ENCODE peak calls at places on chromosomes 3 and 15, in six cellular contexts. One of them, this sample, is unnamed.

GRCh38 chr3:175075269-175075668 is 216.1 kb downstream of the NAALADL2 start:
- DNase-seq in IMR-90: peak; percentile 68
- DNase-seq in H9: no peak
- DNase-seq in neuronal stem cell: no peak
- DNase-seq in trophoblast cell: no peak
- DNase-seq in H1: no peak
- DNase-seq in this sample: peak; percentile 23

GRCh38 chr15:79897380-79897678 is 515 bp upstream of the MTHFS start:
- DNase-seq in IMR-90: no peak
- DNase-seq in H9: no peak
- DNase-seq in neuronal stem cell: no peak
- DNase-seq in trophoblast cell: no peak
- DNase-seq in H1: no peak
- DNase-seq in this sample: no peak

GRCh38 chr3:146326875-146327543 is 76.1 kb upstream of the PLSCR4 start:
- DNase-seq in IMR-90: peak; percentile 82
- DNase-seq in H9: no peak
- DNase-seq in neuronal stem cell: peak; percentile 29
- DNase-seq in trophoblast cell: peak; percentile 18
- DNase-seq in H1: no peak
- DNase-seq in this sample: peak; percentile 70

GRCh38 chr15:63381301-63382192 is at the start of gene CA12:
- DNase-seq in IMR-90: peak; percentile 55
- DNase-seq in H9: peak; percentile 63
- DNase-seq in neuronal stem cell: peak; percentile 38
- DNase-seq in trophoblast cell: peak; percentile 24
- DNase-seq in H1: peak; percentile 74
- DNase-seq in this sample: peak; percentile 47

GRCh38 chr15:51765751-51766150 is 14.4 kb downstream of the TMOD2 start:
- DNase-seq in IMR-90: no peak
- DNase-seq in H9: no peak
- DNase-seq in neuronal stem cell: no peak
- DNase-seq in trophoblast cell: no peak
- DNase-seq in H1: no peak
- DNase-seq in this sample: no peak

GRCh38 chr3:175356899-175357324 is 497.8 kb downstream of the NAALADL2 start:
- DNase-seq in IMR-90: peak; percentile 68
- DNase-seq in H9: no peak
- DNase-seq in neuronal stem cell: no peak
- DNase-seq in trophoblast cell: no peak
- DNase-seq in H1: no peak
- DNase-seq in this sample: peak; percentile 65

GRCh38 chr3:128794067-128794768 is 68.2 kb downstream of the RAB7A start:
- DNase-seq in IMR-90: peak; percentile 86
- DNase-seq in H9: no peak
- DNase-seq in neuronal stem cell: no peak
- DNase-seq in trophoblast cell: peak; percentile 70
- DNase-seq in H1: no peak
- DNase-seq in this sample: peak; percentile 88

GRCh38 chr3:193971268-193971751 is 164.6 kb upstream of the HES1 start:
- DNase-seq in IMR-90: no peak
- DNase-seq in H9: no peak
- DNase-seq in neuronal stem cell: no peak
- DNase-seq in trophoblast cell: no peak
- DNase-seq in H1: no peak
- DNase-seq in this sample: peak; percentile 59

GRCh38 chr3:114454592-114455251 is 160.9 kb downstream of the TIGIT start:
- DNase-seq in IMR-90: no peak
- DNase-seq in H9: no peak
- DNase-seq in neuronal stem cell: peak; percentile 26
- DNase-seq in trophoblast cell: no peak
- DNase-seq in H1: no peak
- DNase-seq in this sample: peak; percentile 43

GRCh38 chr15:77251662-77252061 is 168.2 kb downstream of the PEAK1 start:
- DNase-seq in IMR-90: peak; percentile 49
- DNase-seq in H9: peak; percentile 47
- DNase-seq in neuronal stem cell: peak; percentile 20
- DNase-seq in trophoblast cell: no peak
- DNase-seq in H1: peak; percentile 49
- DNase-seq in this sample: peak; percentile 23

GRCh38 chr15:55897560-55898336 is 95.7 kb downstream of the NEDD4 start:
- DNase-seq in IMR-90: peak; percentile 61
- DNase-seq in H9: peak; percentile 55
- DNase-seq in neuronal stem cell: peak; percentile 54
- DNase-seq in trophoblast cell: peak; percentile 29
- DNase-seq in H1: peak; percentile 62
- DNase-seq in this sample: peak; percentile 83

GRCh38 chr15:85825118-85825517 is 30.4 kb upstream of the KLHL25 start:
- DNase-seq in IMR-90: no peak
- DNase-seq in H9: no peak
- DNase-seq in neuronal stem cell: no peak
- DNase-seq in trophoblast cell: no peak
- DNase-seq in H1: no peak
- DNase-seq in this sample: no peak
- H4K91ac ChIP-seq in IMR-90: no peak overlapping the region
- H4K91ac ChIP-seq in H9: no peak overlapping the region
- H4K91ac ChIP-seq in neuronal stem cell: no peak overlapping the region
- H4K91ac ChIP-seq in trophoblast cell: no peak overlapping the region
- H4K91ac ChIP-seq in H1: no peak overlapping the region
- H4K91ac ChIP-seq in this sample: no peak overlapping the region

GRCh38 chr3:150544040-150544439 is 2.3 kb downstream of the SERP1 start:
- DNase-seq in IMR-90: peak; percentile 80
- DNase-seq in H9: no peak
- DNase-seq in neuronal stem cell: no peak
- DNase-seq in trophoblast cell: no peak
- DNase-seq in H1: no peak
- DNase-seq in this sample: peak; percentile 67

GRCh38 chr3:150544726-150545125 is 1.6 kb downstream of the SERP1 start:
- DNase-seq in IMR-90: peak; percentile 47
- DNase-seq in H9: no peak
- DNase-seq in neuronal stem cell: no peak
- DNase-seq in trophoblast cell: no peak
- DNase-seq in H1: no peak
- DNase-seq in this sample: peak; percentile 20

GRCh38 chr3:150547045-150547753 is 612 bp downstream of the EIF2A start:
- DNase-seq in IMR-90: peak; percentile 76
- DNase-seq in H9: no peak
- DNase-seq in neuronal stem cell: no peak
- DNase-seq in trophoblast cell: peak; percentile 62
- DNase-seq in H1: no peak
- DNase-seq in this sample: peak; percentile 32

GRCh38 chr3:150546226-150547044 is at the start of the genes EIF2A and SERP1:
- DNase-seq in IMR-90: peak; percentile 99
- DNase-seq in H9: peak; percentile 98
- DNase-seq in neuronal stem cell: peak; percentile 98
- DNase-seq in trophoblast cell: peak; percentile 100
- DNase-seq in H1: peak; percentile 99
- DNase-seq in this sample: peak; percentile 99

DNA sequence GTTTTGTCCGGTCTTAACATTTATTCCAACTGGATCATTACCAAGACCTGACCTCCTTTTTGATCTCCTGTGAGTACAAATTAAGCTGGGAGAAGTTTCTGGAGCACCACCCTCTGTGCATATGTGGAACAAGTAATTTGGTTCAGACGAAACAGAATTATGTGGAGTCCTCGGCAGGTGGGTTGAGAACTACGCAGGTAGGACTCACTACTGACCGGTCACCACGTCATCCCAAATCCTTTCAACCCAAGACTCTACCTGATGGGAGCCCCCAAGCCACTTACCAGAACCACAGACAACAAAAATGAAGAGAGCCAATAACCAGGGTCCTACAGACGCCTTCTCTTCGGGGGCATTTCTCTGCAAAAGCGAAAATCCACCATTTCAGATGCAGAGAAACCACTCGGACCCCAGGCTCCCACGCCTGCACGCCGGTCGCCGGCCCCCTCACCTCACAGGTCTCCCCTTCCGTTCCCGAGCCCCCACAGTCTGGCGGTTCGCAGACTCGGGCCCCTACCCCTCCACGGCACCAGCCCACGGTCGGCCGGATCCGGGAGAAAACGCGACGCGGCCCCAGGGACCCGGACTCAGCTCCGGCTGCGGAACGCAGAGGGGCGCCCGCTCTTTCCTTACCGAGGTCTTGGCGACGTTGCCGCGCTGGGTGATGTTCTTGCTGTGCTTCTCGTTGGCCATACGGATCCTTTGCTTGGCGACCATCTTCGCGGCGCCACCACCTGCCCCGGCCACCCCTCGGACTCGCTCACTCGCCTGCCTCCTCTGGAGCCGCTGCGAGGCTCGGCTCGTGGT is 674 bp downstream of the SERP1 start:
- DNase-seq in IMR-90: no peak
- DNase-seq in H9: no peak
- DNase-seq in neuronal stem cell: peak; percentile 3
- DNase-seq in trophoblast cell: no peak
- DNase-seq in H1: no peak
- DNase-seq in this sample: peak; percentile 16
- H3K4ac ChIP-seq in IMR-90: peak overlapping the region; percentile 74
- H3K4ac ChIP-seq in H9: peak overlapping the region; percentile 0
- H3K4ac ChIP-seq in neuronal stem cell: no peak overlapping the region
- H3K4ac ChIP-seq in trophoblast cell: peak overlapping the region; percentile 99
- H3K4ac ChIP-seq in H1: no peak overlapping the region
- H3K4ac ChIP-seq in this sample: peak overlapping the region; percentile 95

DNA sequence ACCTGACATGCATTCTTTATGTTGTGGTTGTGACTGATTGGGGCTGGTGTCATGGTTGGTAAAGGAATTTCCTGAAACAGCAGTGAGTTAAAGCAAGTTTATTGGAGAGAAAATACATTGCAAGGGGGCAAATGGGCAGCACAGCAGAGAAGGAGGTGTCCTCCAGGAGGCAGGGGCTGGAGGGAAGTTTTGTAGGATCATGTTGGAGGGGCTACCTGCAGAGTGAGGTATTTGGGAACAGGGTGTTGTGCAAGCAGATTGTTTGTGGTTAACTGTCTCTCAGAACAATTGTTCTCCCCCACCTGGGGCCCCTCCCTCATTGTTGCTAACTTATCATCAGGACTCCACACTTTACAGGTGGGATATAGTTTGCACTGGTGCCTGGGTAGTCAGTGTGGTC is 196.0 kb downstream of the NSUN3 start:
- DNase-seq in IMR-90: no peak
- DNase-seq in H9: no peak
- DNase-seq in neuronal stem cell: no peak
- DNase-seq in trophoblast cell: no peak
- DNase-seq in H1: no peak
- DNase-seq in this sample: no peak
- H2BK120ac ChIP-seq in IMR-90: no peak overlapping the region
- H2BK120ac ChIP-seq in H9: no peak overlapping the region
- H2BK120ac ChIP-seq in neuronal stem cell: no peak overlapping the region
- H2BK120ac ChIP-seq in trophoblast cell: no peak overlapping the region
- H2BK120ac ChIP-seq in H1: no peak overlapping the region
- H2BK120ac ChIP-seq in this sample: no peak overlapping the region

DNA sequence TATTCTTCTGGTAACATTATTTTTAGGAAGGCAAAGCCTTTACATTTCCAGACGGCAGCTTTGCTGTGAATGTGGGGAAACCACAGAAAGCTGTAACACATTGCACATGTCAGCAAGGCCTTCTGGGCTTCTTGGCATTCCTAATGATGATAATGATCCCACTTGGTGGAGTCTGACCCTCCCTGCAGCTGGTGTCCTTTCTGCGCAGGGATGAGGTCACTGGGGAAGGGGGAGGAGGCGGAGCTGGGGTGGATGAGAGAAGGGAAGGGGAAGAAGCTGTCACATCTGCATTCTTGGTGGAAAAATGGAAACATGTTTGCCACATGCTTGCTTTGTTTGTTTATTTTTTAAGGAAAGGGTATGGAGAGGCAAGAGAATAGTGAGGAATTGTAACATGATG is 68.6 kb downstream of the FILIP1L start:
- DNase-seq in IMR-90: peak; percentile 99
- DNase-seq in H9: no peak
- DNase-seq in neuronal stem cell: no peak
- DNase-seq in trophoblast cell: peak; percentile 92
- DNase-seq in H1: no peak
- DNase-seq in this sample: peak; percentile 100
- H4K91ac ChIP-seq in IMR-90: no peak overlapping the region
- H4K91ac ChIP-seq in H9: no peak overlapping the region
- H4K91ac ChIP-seq in neuronal stem cell: no peak overlapping the region
- H4K91ac ChIP-seq in trophoblast cell: no peak overlapping the region
- H4K91ac ChIP-seq in H1: no peak overlapping the region
- H4K91ac ChIP-seq in this sample: no peak overlapping the region

GRCh38 chr3:196287405-196288140 is at the start of gene PCYT1A:
- DNase-seq in IMR-90: peak; percentile 95
- DNase-seq in H9: peak; percentile 96
- DNase-seq in neuronal stem cell: peak; percentile 90
- DNase-seq in trophoblast cell: peak; percentile 93
- DNase-seq in H1: peak; percentile 87
- DNase-seq in this sample: peak; percentile 98
- H3K4ac ChIP-seq in IMR-90: peak within 1 kb of the TSS; percentile 94
- H3K4ac ChIP-seq in H9: no peak within 1 kb of the TSS
- H3K4ac ChIP-seq in neuronal stem cell: no peak within 1 kb of the TSS
- H3K4ac ChIP-seq in trophoblast cell: peak within 1 kb of the TSS; percentile 97
- H3K4ac ChIP-seq in H1: peak within 1 kb of the TSS; percentile 44
- H3K4ac ChIP-seq in this sample: peak within 1 kb of the TSS; percentile 96

GRCh38 chr3:90011596-90011995 is 904.2 kb downstream of the EPHA3 start:
- DNase-seq in IMR-90: no peak
- DNase-seq in H9: no peak
- DNase-seq in neuronal stem cell: no peak
- DNase-seq in trophoblast cell: no peak
- DNase-seq in H1: no peak
- DNase-seq in this sample: no peak

GRCh38 chr3:90015688-90016356 is 908.4 kb downstream of the EPHA3 start:
- DNase-seq in IMR-90: peak; percentile 36
- DNase-seq in H9: no peak
- DNase-seq in neuronal stem cell: no peak
- DNase-seq in trophoblast cell: no peak
- DNase-seq in H1: no peak
- DNase-seq in this sample: peak; percentile 82

GRCh38 chr3:90011136-90011535 is 903.7 kb downstream of the EPHA3 start:
- DNase-seq in IMR-90: no peak
- DNase-seq in H9: no peak
- DNase-seq in neuronal stem cell: no peak
- DNase-seq in trophoblast cell: no peak
- DNase-seq in H1: no peak
- DNase-seq in this sample: peak; percentile 28

GRCh38 chr3:90011996-90012395 is 904.6 kb downstream of the EPHA3 start:
- DNase-seq in IMR-90: no peak
- DNase-seq in H9: no peak
- DNase-seq in neuronal stem cell: no peak
- DNase-seq in trophoblast cell: no peak
- DNase-seq in H1: no peak
- DNase-seq in this sample: no peak

GRCh38 chr3:90016492-90017065 is 909.2 kb downstream of the EPHA3 start:
- DNase-seq in IMR-90: no peak
- DNase-seq in H9: no peak
- DNase-seq in neuronal stem cell: no peak
- DNase-seq in trophoblast cell: no peak
- DNase-seq in H1: no peak
- DNase-seq in this sample: no peak
- H2BK120ac ChIP-seq in IMR-90: no peak overlapping the region
- H2BK120ac ChIP-seq in H9: no peak overlapping the region
- H2BK120ac ChIP-seq in neuronal stem cell: no peak overlapping the region
- H2BK120ac ChIP-seq in trophoblast cell: peak overlapping the region; percentile 33
- H2BK120ac ChIP-seq in H1: no peak overlapping the region
- H2BK120ac ChIP-seq in this sample: peak overlapping the region; percentile 19

GRCh38 chr15:48433226-48433886 is 102.1 kb downstream of the DUT start:
- DNase-seq in IMR-90: peak; percentile 73
- DNase-seq in H9: no peak
- DNase-seq in neuronal stem cell: no peak
- DNase-seq in trophoblast cell: no peak
- DNase-seq in H1: no peak
- DNase-seq in this sample: no peak
- H4K91ac ChIP-seq in IMR-90: no peak overlapping the region
- H4K91ac ChIP-seq in H9: no peak overlapping the region
- H4K91ac ChIP-seq in neuronal stem cell: no peak overlapping the region
- H4K91ac ChIP-seq in trophoblast cell: no peak overlapping the region
- H4K91ac ChIP-seq in H1: no peak overlapping the region
- H4K91ac ChIP-seq in this sample: no peak overlapping the region